ENCODE peak calls at places on chromosomes 1 and 21, in ten cellular contexts. P is LNCaP clone FGC, Z is HL-60, E is WERI-Rb-1, F is pancreas, A is neuronal stem cell, L is choroid plexus epithelial cell, C is GM12865, U is BE2C, N is GM23248. R is an unnamed sample.

GRCh38 chr1:8926707-8927694 is 18.7 kb upstream of the CA6 start:
- DNase-seq in P (no peak), Z (no peak), E (no peak), F (no peak), A (no peak), L (no peak), C (no peak), U (no peak), N (no peak), R (no peak)

GRCh38 chr21:35212393-35213127 is 163.5 kb upstream of the RUNX1 start:
- DNase-seq in P (no peak), Z (no peak), E (no peak), F (no peak), A (no peak), L (no peak), C (no peak), U (no peak), N (peak; percentile 61), R (no peak)

GRCh38 chr1:51559501-51559900 is 40.4 kb upstream of the EPS15 start:
- DNase-seq in P (no peak), Z (no peak), E (no peak), F (no peak), A (no peak), L (no peak), C (no peak), U (no peak), N (no peak), R (no peak)

GRCh38 chr1:231037585-231038517 is 2.2 kb downstream of the FAM89A start:
- DNase-seq in P (no peak), Z (no peak), E (peak; percentile 37), F (no peak), A (no peak), L (peak; percentile 71), C (no peak), U (no peak), N (no peak), R (no peak)

GRCh38 chr1:121569407-121569806 is 384.6 kb downstream of the SRGAP2C start:
- DNase-seq in P (no peak), Z (no peak), E (no peak), F (no peak), A (no peak), L (no peak), C (no peak), U (no peak), N (no peak), R (no peak)

GRCh38 chr1:66282343-66282852 is 251.6 kb upstream of the SGIP1 start:
- DNase-seq in P (no peak), Z (no peak), E (no peak), F (no peak), A (no peak), L (peak; percentile 93), C (peak; percentile 97), U (no peak), N (peak; percentile 90), R (no peak)

GRCh38 chr1:67575861-67576260 is 109.1 kb upstream of the GADD45A start:
- DNase-seq in P (no peak), Z (no peak), E (no peak), F (no peak), A (no peak), L (peak; percentile 90), C (no peak), U (no peak), N (peak; percentile 86), R (no peak)

GRCh38 chr1:113191579-113192076 is 118.6 kb downstream of the LRIG2 start:
- DNase-seq in P (no peak), Z (no peak), E (no peak), F (no peak), A (no peak), L (no peak), C (peak; percentile 77), U (no peak), N (peak; percentile 7), R (no peak)

GRCh38 chr1:220879090-220879508 is at the start of gene HLX:
- DNase-seq in P (no peak), Z (peak; percentile 94), E (peak; percentile 72), F (peak; percentile 86), A (no peak), L (peak; percentile 84), C (peak; percentile 67), U (peak; percentile 93), N (peak; percentile 98), R (no peak)

GRCh38 chr21:25350056-25350455 is 257.2 kb downstream of the MRPL39 start:
- DNase-seq in P (no peak), Z (no peak), E (peak; percentile 56), F (no peak), A (no peak), L (peak; percentile 76), C (peak; percentile 46), U (peak; percentile 70), N (peak; percentile 70), R (no peak)

GRCh38 chr21:30349572-30349971 is 1.2 kb upstream of the KRTAP23-1 start:
- DNase-seq in P (no peak), Z (no peak), E (no peak), F (no peak), A (no peak), L (peak; percentile 38), C (no peak), U (no peak), N (no peak), R (no peak)

GRCh38 chr1:28288487-28288886 is 29.2 kb downstream of the SESN2 start:
- DNase-seq in P (no peak), Z (no peak), E (no peak), F (no peak), A (no peak), L (no peak), C (no peak), U (no peak), N (no peak), R (no peak)

GRCh38 chr1:80349218-80349617 is 1342.7 kb upstream of the ADGRL4 start:
- DNase-seq in P (no peak), Z (no peak), E (no peak), F (no peak), A (no peak), L (no peak), C (no peak), U (no peak), N (no peak), R (no peak)

GRCh38 chr1:160520999-160521398 is 2.1 kb downstream of the SLAMF6 start:
- DNase-seq in P (no peak), Z (no peak), E (no peak), F (no peak), A (no peak), L (no peak), C (peak; percentile 69), U (no peak), N (no peak), R (no peak)

GRCh38 chr1:160522622-160523345 is at the start of gene SLAMF6:
- DNase-seq in P (no peak), Z (no peak), E (no peak), F (no peak), A (no peak), L (no peak), C (peak; percentile 80), U (no peak), N (no peak), R (no peak)

GRCh38 chr1:160522136-160522535 is 919 bp downstream of the SLAMF6 start:
- DNase-seq in P (no peak), Z (no peak), E (no peak), F (no peak), A (no peak), L (no peak), C (peak; percentile 31), U (no peak), N (no peak), R (no peak)

GRCh38 chr1:160520582-160520981 is 2.5 kb downstream of the SLAMF6 start:
- DNase-seq in P (no peak), Z (no peak), E (no peak), F (no peak), A (no peak), L (no peak), C (no peak), U (no peak), N (peak; percentile 7), R (no peak)

GRCh38 chr1:160521554-160521953 is 1.5 kb downstream of the SLAMF6 start:
- DNase-seq in P (no peak), Z (no peak), E (no peak), F (no peak), A (no peak), L (no peak), C (peak; percentile 47), U (no peak), N (no peak), R (no peak)
- H3K4me3 ChIP-seq in P (no peak overlapping the region), Z (no peak overlapping the region), E (no peak overlapping the region), F (no peak overlapping the region), A (no peak overlapping the region), L (no peak overlapping the region), C (peak overlapping the region; percentile 88), U (no peak overlapping the region), N (no peak overlapping the region), R (no peak overlapping the region)

DNA sequence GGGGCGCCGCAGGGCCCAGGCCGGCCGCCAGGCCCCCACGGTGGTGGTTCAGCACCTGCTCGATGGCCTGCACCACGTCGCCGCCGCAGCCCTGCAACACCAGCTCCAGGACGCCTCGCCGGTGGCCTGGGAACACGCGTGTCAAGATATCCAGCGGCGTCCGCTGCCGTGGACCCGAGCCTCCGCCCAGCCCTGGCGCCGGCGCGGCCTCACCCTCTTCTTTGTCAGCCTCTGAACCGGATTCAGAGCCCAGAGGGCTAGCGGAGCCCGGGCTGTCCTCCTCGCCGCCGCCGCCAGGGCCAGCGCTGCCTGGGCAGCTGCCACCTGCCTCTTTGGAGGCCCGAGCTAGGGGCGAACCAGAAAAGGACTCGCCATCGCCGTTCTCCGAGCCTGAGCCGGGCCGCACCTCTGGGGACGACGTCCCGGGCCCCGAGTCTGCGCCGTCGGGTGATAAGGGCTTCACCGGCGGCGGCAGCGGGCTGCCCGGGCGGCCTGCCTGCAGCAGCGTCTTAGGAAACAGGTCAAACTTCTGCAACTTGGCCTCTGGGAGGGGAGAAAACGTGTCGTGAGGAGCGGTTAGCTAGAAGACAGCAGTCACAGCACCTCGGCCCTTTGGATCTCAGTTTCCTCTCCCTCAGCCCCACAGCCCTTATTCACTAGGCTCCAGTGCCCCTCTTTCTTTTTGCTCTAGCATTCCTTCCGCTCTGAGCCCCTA is 3.9 kb downstream of the DMRTA2 start:
- DNase-seq in P (no peak), Z (no peak), E (peak; percentile 41), F (peak; percentile 66), A (peak; percentile 46), L (no peak), C (no peak), U (peak; percentile 44), N (peak; percentile 58), R (no peak)
- H3K4me3 ChIP-seq in P (no peak overlapping the region), Z (no peak overlapping the region), E (peak overlapping the region; percentile 32), F (no peak overlapping the region), A (no peak overlapping the region), L (no peak overlapping the region), C (no peak overlapping the region), U (peak overlapping the region; percentile 20), N (no peak overlapping the region), R (no peak overlapping the region)

GRCh38 chr21:29075706-29076447 is 2.4 kb upstream of the CCT8 start:
- DNase-seq in P (no peak), Z (no peak), E (no peak), F (no peak), A (no peak), L (no peak), C (no peak), U (no peak), N (peak; percentile 56), R (no peak)
- H3K4me3 ChIP-seq in P (no peak overlapping the region), Z (no peak overlapping the region), E (no peak overlapping the region), F (no peak overlapping the region), A (no peak overlapping the region), L (no peak overlapping the region), C (no peak overlapping the region), U (no peak overlapping the region), N (no peak overlapping the region), R (no peak overlapping the region)

DNA sequence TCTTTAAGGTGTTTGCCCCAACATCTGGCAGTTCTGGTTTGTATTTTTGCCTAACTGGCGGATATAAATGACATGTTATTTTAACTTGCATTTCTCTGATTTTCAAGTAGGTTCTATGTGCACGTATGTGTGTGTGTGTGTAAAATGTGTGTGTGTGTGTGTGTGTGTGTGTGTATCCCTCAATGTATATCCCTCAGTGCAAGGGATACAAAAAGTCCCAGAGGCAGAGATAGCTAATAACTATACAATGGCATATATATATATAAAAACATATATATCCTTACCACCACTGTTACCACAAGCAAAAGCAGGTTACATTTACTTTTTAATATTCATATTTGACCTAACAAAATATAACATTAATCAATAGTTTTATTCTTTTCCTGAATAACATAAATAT is 95.0 kb upstream of the NR5A2 start:
- DNase-seq in P (no peak), Z (no peak), E (no peak), F (no peak), A (no peak), L (no peak), C (no peak), U (no peak), N (no peak), R (no peak)
- H3K4me3 ChIP-seq in P (no peak overlapping the region), Z (peak overlapping the region; percentile 37), E (no peak overlapping the region), F (no peak overlapping the region), A (no peak overlapping the region), L (no peak overlapping the region), C (no peak overlapping the region), U (peak overlapping the region; percentile 41), N (peak overlapping the region; percentile 57), R (no peak overlapping the region)

R was measured in dorsolateral prefrontal cortex.